ENCODE peak calls at places on chromosomes 7 and 10, in seven cellular contexts. B, M, Z, T, A, E and L are unnamed samples. For H3K4me1, the result is how much of the 10 kb centered on the place peaks cover.

GRCh38 chr7:75881436-75882095 is 2.7 kb downstream of the RHBDD2 start:
- DNase-seq in B (no peak), M (no peak), Z (no peak), T (no peak), A (no peak), E (no peak), L (no peak)

GRCh38 chr10:77606751-77607150 is 30.9 kb downstream of the KCNMA1 start:
- DNase-seq in B (no peak), M (no peak), Z (no peak), T (no peak), A (peak), E (no peak), L (no peak)

GRCh38 chr7:75573477-75574019 is 81.4 kb downstream of the SPDYE5 start:
- DNase-seq in B (no peak), M (no peak), Z (no peak), T (no peak), A (no peak), E (peak), L (no peak)

GRCh38 chr10:126646101-126646500 is 24.4 kb downstream of the C10orf90 start:
- DNase-seq in B (peak), M (no peak), Z (no peak), T (no peak), A (no peak), E (no peak), L (no peak)

GRCh38 chr7:149825567-149826343 is 12.4 kb upstream of the ZNF862 start:
- DNase-seq in B (no peak), M (no peak), Z (no peak), T (no peak), A (peak), E (no peak), L (no peak)

GRCh38 chr10:131032329-131033165 is 279.0 kb downstream of the TCERG1L start:
- DNase-seq in B (no peak), M (no peak), Z (no peak), T (no peak), A (no peak), E (no peak), L (no peak)

GRCh38 chr7:30074422-30075030 is 46.3 kb downstream of the PLEKHA8 start:
- DNase-seq in B (peak), M (no peak), Z (no peak), T (no peak), A (no peak), E (no peak), L (no peak)

GRCh38 chr7:51229106-51229537 is 87.5 kb downstream of the COBL start:
- DNase-seq in B (no peak), M (no peak), Z (no peak), T (no peak), A (no peak), E (no peak), L (no peak)

GRCh38 chr7:120043250-120043649 is 229.7 kb upstream of the KCND2 start:
- DNase-seq in B (no peak), M (no peak), Z (no peak), T (no peak), A (no peak), E (no peak), L (no peak)

GRCh38 chr7:137975223-137975622 is 26.7 kb downstream of the CREB3L2 start:
- DNase-seq in B (peak), M (no peak), Z (no peak), T (peak), A (no peak), E (no peak), L (no peak)

GRCh38 chr7:4227105-4228010 is 454.7 kb upstream of the FOXK1 start:
- DNase-seq in B (no peak), M (no peak), Z (no peak), T (no peak), A (no peak), E (no peak), L (no peak)

GRCh38 chr7:81690688-81691087 is 79.2 kb downstream of the HGF start:
- DNase-seq in B (no peak), M (no peak), Z (no peak), T (no peak), A (no peak), E (no peak), L (no peak)

GRCh38 chr7:81691199-81691821 is 78.5 kb downstream of the HGF start:
- DNase-seq in B (peak), M (no peak), Z (no peak), T (no peak), A (no peak), E (no peak), L (no peak)

GRCh38 chr7:81692146-81692905 is 77.5 kb downstream of the HGF start:
- DNase-seq in B (peak), M (no peak), Z (no peak), T (no peak), A (no peak), E (no peak), L (no peak)

GRCh38 chr7:81693080-81693479 is 76.8 kb downstream of the HGF start:
- DNase-seq in B (no peak), M (no peak), Z (no peak), T (no peak), A (no peak), E (no peak), L (no peak)

GRCh38 chr7:81693894-81694293 is 76.0 kb downstream of the HGF start:
- DNase-seq in B (no peak), M (no peak), Z (no peak), T (no peak), A (no peak), E (no peak), L (no peak)
- H3K4me1 ChIP-seq in B (under half), M (under half), Z (under half), T (under half), A (under half), E (under half), L (under half)

DNA sequence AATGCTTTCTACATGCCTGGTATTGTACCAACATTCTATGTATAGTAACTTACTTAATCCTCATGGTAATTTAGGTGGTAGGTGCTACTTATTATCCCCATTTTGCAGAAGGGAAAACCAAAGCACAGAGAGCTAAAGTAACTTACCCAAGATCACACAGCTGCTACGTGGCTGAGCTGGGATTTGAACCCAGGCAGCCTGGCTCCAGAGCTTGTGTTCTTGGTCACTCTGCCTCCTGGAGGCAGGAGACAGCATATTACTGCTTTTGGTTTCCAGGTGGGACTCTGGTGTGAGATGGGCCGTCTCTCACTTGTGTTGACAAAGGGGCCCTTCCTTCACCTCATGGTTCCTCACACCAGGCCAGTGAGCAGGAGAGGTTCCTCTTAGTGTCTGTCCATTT is 79.8 kb upstream of the PPIF start:
- DNase-seq in B (no peak), M (no peak), Z (no peak), T (no peak), A (no peak), E (no peak), L (no peak)
- H3K4me1 ChIP-seq in B (under half), M (under half), Z (under half), T (half or more), A (under half), E (under half), L (under half)

DNA sequence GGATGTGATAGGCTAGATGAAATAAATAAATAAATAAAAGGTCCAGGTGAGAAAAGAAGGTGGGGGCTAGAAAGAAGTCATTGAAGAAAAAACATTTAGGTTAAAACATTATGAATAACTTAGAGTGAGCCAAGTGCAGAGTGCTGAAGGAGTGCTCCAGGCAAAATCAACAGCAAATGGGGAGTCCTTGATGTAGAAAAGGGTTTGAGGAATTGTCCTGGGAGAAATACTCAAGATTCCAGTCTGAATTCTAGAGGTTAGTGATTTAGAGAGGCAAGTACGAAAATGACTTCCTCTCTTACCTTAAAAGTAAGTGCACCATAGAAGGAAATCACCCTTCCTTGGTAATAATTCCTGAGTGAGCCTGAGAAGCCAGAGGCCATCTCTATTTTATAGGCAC is 19.7 kb downstream of the CAV1 start:
- DNase-seq in B (no peak), M (no peak), Z (no peak), T (no peak), A (no peak), E (no peak), L (no peak)
- H3K4me1 ChIP-seq in B (under half), M (under half), Z (under half), T (half or more), A (under half), E (under half), L (under half)

GRCh38 chr7:925601-926000 is 28.9 kb downstream of the ADAP1 start:
- DNase-seq in B (no peak), M (no peak), Z (peak), T (peak), A (peak), E (peak), L (no peak)
- H3K4me1 ChIP-seq in B (under half), M (under half), Z (under half), T (under half), A (under half), E (under half), L (under half)

GRCh38 chr7:1241510-1242128 is 8.9 kb downstream of the UNCX start:
- DNase-seq in B (no peak), M (no peak), Z (no peak), T (no peak), A (no peak), E (no peak), L (no peak)

GRCh38 chr7:1240917-1241509 is 8.3 kb downstream of the UNCX start:
- DNase-seq in B (no peak), M (no peak), Z (no peak), T (no peak), A (no peak), E (no peak), L (no peak)

GRCh38 chr7:1238363-1239331 is 6.0 kb downstream of the UNCX start:
- DNase-seq in B (no peak), M (no peak), Z (no peak), T (no peak), A (no peak), E (no peak), L (no peak)

GRCh38 chr7:1239455-1240295 is 7.0 kb downstream of the UNCX start:
- DNase-seq in B (no peak), M (no peak), Z (no peak), T (no peak), A (no peak), E (no peak), L (no peak)

GRCh38 chr7:1240296-1240820 is 7.7 kb downstream of the UNCX start:
- DNase-seq in B (no peak), M (no peak), Z (no peak), T (no peak), A (no peak), E (no peak), L (no peak)
- H3K4me1 ChIP-seq in B (under half), M (under half), Z (under half), T (under half), A (under half), E (under half), L (under half)

GRCh38 chr10:2543974-2544373 is 523.4 kb upstream of the PFKP start:
- DNase-seq in B (no peak), M (no peak), Z (no peak), T (no peak), A (no peak), E (no peak), L (no peak)
- H3K4me1 ChIP-seq in B (under half), M (under half), Z (under half), T (under half), A (under half), E (under half), L (under half)

DNA sequence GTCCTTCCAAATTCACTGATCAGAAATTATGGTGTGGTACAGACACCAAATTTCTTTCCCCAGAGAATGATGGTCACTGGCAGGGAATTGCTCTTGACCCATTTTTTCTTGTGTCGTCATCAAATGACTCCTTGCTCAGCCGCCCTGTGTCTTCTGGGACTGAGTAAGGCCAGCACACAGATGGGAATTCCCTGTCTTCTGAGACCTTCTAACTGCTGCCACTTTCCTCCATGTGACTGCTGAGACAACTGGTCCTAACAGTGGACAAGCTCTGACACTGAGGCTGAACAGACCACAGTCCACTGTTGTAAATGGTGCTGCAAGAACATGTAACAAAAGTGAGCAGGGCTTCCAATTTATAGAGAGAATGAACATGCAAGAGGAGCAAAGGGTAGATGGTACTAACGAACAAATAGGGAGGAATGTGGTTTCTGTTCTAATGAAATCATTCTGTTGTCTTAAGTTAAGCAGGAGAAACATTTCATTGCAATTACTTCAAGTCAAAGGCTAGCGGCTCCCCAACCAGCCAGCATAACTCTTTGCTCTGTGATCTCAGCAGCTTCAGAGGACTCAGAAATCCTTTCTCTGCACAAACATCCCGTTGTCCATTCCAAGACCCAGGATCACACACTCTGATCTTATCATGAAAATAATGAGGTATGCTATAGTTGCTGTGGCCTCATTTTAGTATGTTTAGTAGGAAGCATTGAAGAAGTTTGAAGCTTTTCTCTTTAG is 235.9 kb upstream of the PRSS1 start:
- DNase-seq in B (no peak), M (no peak), Z (no peak), T (no peak), A (no peak), E (no peak), L (no peak)
- H3K4me1 ChIP-seq in B (under half), M (under half), Z (under half), T (under half), A (under half), E (under half), L (under half)

GRCh38 chr10:68333905-68334431 is 1.2 kb upstream of the PBLD start:
- DNase-seq in B (no peak), M (no peak), Z (no peak), T (no peak), A (no peak), E (no peak), L (no peak)
- H3K4me1 ChIP-seq in B (under half), M (under half), Z (under half), T (half or more), A (under half), E (under half), L (under half)